ENCODE peak calls at places on chromosomes 13 and 19, in six cellular contexts. P is IMR-90, H is neuronal stem cell, O is trophoblast cell, U is H1, J is H9. I is an unnamed sample.
A peak's percentile ranks its signal among the peaks of the same experiment; 100 is the strongest.

GRCh38 chr19:2320939-2321338 is 7.4 kb downstream of the LSM7 start:
- DNase-seq in U (no peak), H (no peak), J (no peak), P (no peak), O (no peak), I (no peak)

GRCh38 chr19:44202470-44202869 is 9.9 kb upstream of the ZNF227 start:
- DNase-seq in J (no peak), U (no peak), O (no peak), P (peak; percentile 51), H (no peak), I (no peak)

GRCh38 chr19:2058570-2059421 is 7.8 kb upstream of the MKNK2 start:
- DNase-seq in U (no peak), O (no peak), P (no peak), H (no peak), J (no peak), I (no peak)

GRCh38 chr13:102873653-102874052 is 27.8 kb downstream of the ERCC5 start:
- DNase-seq in H (no peak), U (no peak), O (no peak), P (no peak), J (no peak), I (peak; percentile 36)

GRCh38 chr13:105047676-105048295 is 1487.7 kb downstream of the EFNB2 start:
- DNase-seq in H (no peak), P (no peak), J (no peak), U (no peak), O (peak; percentile 74), I (no peak)

GRCh38 chr19:15641901-15642491 is 1.3 kb downstream of the CYP4F3 start:
- DNase-seq in J (no peak), P (no peak), O (no peak), U (no peak), H (no peak), I (no peak)

GRCh38 chr13:107271226-107271625 is 703.3 kb upstream of the ARGLU1 start:
- DNase-seq in O (no peak), J (peak; percentile 71), U (peak; percentile 49), H (no peak), P (peak; percentile 50), I (peak; percentile 78)

GRCh38 chr13:31209172-31209818 is 9.5 kb downstream of the B3GLCT start:
- DNase-seq in J (peak; percentile 39), O (peak; percentile 16), H (no peak), U (no peak), P (peak; percentile 36), I (peak; percentile 46)

GRCh38 chr13:109989155-109989554 is 202.8 kb upstream of the IRS2 start:
- DNase-seq in H (no peak), O (no peak), J (no peak), P (peak; percentile 82), U (no peak), I (peak; percentile 42)

GRCh38 chr13:113411216-113412023 is 41.9 kb downstream of the ADPRHL1 start:
- DNase-seq in P (peak; percentile 99), H (no peak), U (no peak), J (no peak), O (peak; percentile 42), I (peak; percentile 91)

GRCh38 chr13:88005188-88005587 is 334.0 kb downstream of the SLITRK5 start:
- DNase-seq in O (no peak), P (no peak), U (no peak), J (no peak), H (no peak), I (no peak)

GRCh38 chr19:51295382-51296126 is 15.9 kb upstream of the IGLON5 start:
- DNase-seq in P (no peak), H (no peak), U (peak; percentile 59), O (no peak), J (peak; percentile 74), I (no peak)

GRCh38 chr19:11984986-11985385 is 20.1 kb downstream of the ZNF763 start:
- DNase-seq in U (peak; percentile 72), O (no peak), P (no peak), J (peak; percentile 48), H (no peak), I (no peak)

GRCh38 chr19:4042731-4043082 is 24.0 kb downstream of the ZBTB7A start:
- DNase-seq in O (peak; percentile 8), J (no peak), H (no peak), P (no peak), U (no peak), I (no peak)

GRCh38 chr19:6108721-6109633 is 1.3 kb downstream of the RFX2 start:
- DNase-seq in J (peak; percentile 37), U (peak; percentile 54), O (peak; percentile 67), P (peak; percentile 66), H (no peak), I (peak; percentile 77)

GRCh38 chr13:107713314-107713713 is 502.0 kb downstream of the LIG4 start:
- DNase-seq in U (no peak), O (no peak), J (no peak), P (no peak), H (no peak), I (no peak)

GRCh38 chr13:82506805-82507404 is 1375.4 kb downstream of the SLITRK1 start:
- DNase-seq in U (no peak), H (no peak), P (no peak), O (no peak), J (no peak), I (no peak)

GRCh38 chr13:100542546-100543156 is 45.9 kb downstream of the GGACT start:
- DNase-seq in P (peak; percentile 64), U (peak; percentile 44), J (peak; percentile 26), O (peak; percentile 54), H (no peak), I (peak; percentile 51)

GRCh38 chr19:19040417-19040816 is 7.0 kb downstream of the ARMC6 start:
- DNase-seq in H (no peak), U (no peak), O (no peak), J (no peak), P (peak; percentile 91), I (peak; percentile 57)

GRCh38 chr13:75554981-75555380 is 5.4 kb downstream of the UCHL3 start:
- DNase-seq in J (no peak), U (no peak), H (no peak), O (no peak), P (peak; percentile 35), I (no peak)

GRCh38 chr13:74306496-74306895 is 172.3 kb upstream of the KLF12 start:
- DNase-seq in O (no peak), P (peak; percentile 45), U (no peak), J (no peak), H (no peak), I (peak; percentile 36)

GRCh38 chr13:42084722-42085121 is 36.3 kb downstream of the DGKH start:
- DNase-seq in O (no peak), U (no peak), P (no peak), J (no peak), H (no peak), I (no peak)

GRCh38 chr19:1247747-1248453 is 483 bp upstream of the MIDN start:
- DNase-seq in H (no peak), J (peak; percentile 75), O (peak; percentile 72), U (peak; percentile 91), P (peak; percentile 70), I (peak; percentile 88)

GRCh38 chr19:46471116-46471733 is at the start of gene PNMA8A:
- DNase-seq in O (peak; percentile 37), P (peak; percentile 57), H (peak; percentile 94), U (peak; percentile 94), J (peak; percentile 95), I (peak; percentile 84)

GRCh38 chr13:48731957-48732569 is 78.3 kb downstream of the CYSLTR2 start:
- DNase-seq in P (no peak), H (peak; percentile 38), J (peak; percentile 74), U (peak; percentile 83), O (peak; percentile 69), I (no peak)

GRCh38 chr19:56162258-56162657 is 13.6 kb upstream of the GALP start:
- DNase-seq in P (peak; percentile 41), J (no peak), U (no peak), H (no peak), O (no peak), I (peak; percentile 31)

GRCh38 chr19:38932425-38933179 is 1.9 kb downstream of the MRPS12 start:
- DNase-seq in O (peak; percentile 19), U (no peak), P (peak; percentile 44), H (no peak), J (peak; percentile 54), I (peak; percentile 59)

DNA sequence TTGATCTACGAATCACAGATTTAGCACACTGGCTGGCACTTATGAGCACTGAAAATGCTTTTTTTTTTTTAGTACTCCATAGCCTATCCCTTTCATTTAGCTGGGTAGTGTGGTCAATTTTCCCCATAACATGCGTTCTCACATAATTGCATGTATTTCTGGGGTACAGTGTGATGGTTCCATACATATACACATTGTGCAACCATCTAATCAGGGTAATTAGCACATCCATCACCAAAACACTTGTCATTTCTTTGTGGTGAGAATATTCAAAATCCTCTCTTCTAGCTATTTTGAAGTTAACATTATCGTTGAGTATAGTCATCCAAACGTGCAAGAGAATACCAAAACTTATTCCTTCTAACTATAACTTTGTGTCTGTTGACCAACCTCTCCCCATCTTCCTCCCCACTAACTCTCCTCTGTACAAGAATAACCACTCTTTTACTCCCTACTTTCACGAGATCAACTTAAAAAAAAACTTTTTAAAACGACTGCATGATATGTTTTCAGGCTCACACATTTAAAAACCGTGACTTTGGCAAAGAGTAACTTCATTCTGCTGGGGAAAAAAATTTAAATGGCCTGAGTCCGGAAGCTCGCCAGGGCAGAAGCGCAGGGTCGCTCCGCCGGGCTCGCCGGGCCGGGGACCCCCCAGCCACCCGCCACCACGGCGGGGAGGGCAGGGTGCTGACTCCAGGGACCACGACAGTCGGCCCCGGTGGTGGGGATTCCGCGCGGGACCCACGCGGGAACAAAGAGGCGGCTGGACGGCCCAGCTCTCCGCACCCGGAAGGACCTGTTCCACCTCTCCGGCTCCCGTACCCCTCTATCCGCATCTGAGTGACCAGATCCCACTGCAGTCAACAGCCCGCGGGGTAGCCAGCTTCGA is 867 bp upstream of the UBAC2 start:
- DNase-seq in O (peak; percentile 49), U (no peak), J (no peak), P (no peak), H (no peak), I (peak; percentile 37)
- H4K8ac ChIP-seq in O (peak overlapping the region; percentile 97), U (peak overlapping the region; percentile 99), J (no peak overlapping the region), P (peak overlapping the region; percentile 97), H (no peak overlapping the region), I (peak overlapping the region; percentile 99)

GRCh38 chr19:17455308-17455707 is 5.4 kb downstream of the NXNL1 start:
- DNase-seq in O (no peak), U (no peak), P (no peak), J (no peak), H (no peak), I (no peak)
- H3K27me3 ChIP-seq in O (peaks cover 20% of the 10 kb centered on the region), U (peaks cover 19% of the 10 kb centered on the region), P (peaks cover 33% of the 10 kb centered on the region), J (peaks cover 3% of the 10 kb centered on the region), H (peaks cover 45% of the 10 kb centered on the region), I (peaks cover 50% of the 10 kb centered on the region)

GRCh38 chr19:49691243-49692101 is 556 bp downstream of the CPT1C start:
- DNase-seq in O (peak; percentile 19), P (peak; percentile 70), H (peak; percentile 80), J (peak; percentile 78), U (peak; percentile 84), I (peak; percentile 74)
- H4K8ac ChIP-seq in O (peak overlapping the region; percentile 74), P (peak overlapping the region; percentile 99), H (no peak overlapping the region), J (no peak overlapping the region), U (no peak overlapping the region), I (peak overlapping the region; percentile 74)

GRCh38 chr13:66102864-66103263 is 1127.3 kb downstream of the PCDH9 start:
- DNase-seq in U (no peak), J (no peak), H (no peak), P (peak; percentile 36), O (no peak), I (peak; percentile 2)

DNA sequence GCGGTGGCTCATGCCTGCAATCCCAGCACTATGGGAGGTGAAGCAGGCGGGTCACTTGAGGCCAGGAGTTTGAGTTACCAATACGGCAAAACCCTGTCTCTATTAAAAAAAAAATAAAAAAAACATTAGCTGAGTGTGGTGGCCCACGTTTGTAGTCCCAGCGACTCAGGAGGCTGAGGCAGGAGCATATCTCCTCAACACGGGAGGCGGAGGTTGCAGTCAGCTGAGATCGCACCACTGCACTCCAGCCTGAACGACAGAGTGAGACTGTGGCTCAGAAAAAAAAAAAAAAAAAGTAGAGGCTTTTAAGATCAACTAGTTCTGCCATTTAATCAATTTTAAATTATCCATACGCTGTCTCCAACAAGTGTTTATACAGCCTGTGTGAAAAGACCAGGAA is 1130.3 kb downstream of the PCDH9 start:
- DNase-seq in U (no peak), H (no peak), P (no peak), O (no peak), J (no peak), I (no peak)
- H3K27me3 ChIP-seq in U (no peaks in the 10 kb centered on the region), H (no peaks in the 10 kb centered on the region), P (no peaks in the 10 kb centered on the region), O (no peaks in the 10 kb centered on the region), J (no peaks in the 10 kb centered on the region), I (no peaks in the 10 kb centered on the region)